ENCODE peak calls at places on chromosomes 12 and 14, in four cellular contexts. V, O, I and K are unnamed samples.

GRCh38 chr14:103123128-103123633 is at the start of gene TNFAIP2:
- DNase-seq in V (no peak), O (no peak), I (no peak), K (peak)

GRCh38 chr14:75661499-75661814 is 411 bp downstream of the TTLL5 start:
- DNase-seq in V (no peak), O (no peak), I (no peak), K (no peak)

GRCh38 chr14:102516531-102517411 is 7.2 kb upstream of the ANKRD9 start:
- DNase-seq in V (no peak), O (no peak), I (peak), K (no peak)

GRCh38 chr14:79136437-79137430 is 966.6 kb downstream of the NRXN3 start:
- DNase-seq in V (no peak), O (no peak), I (no peak), K (no peak)

GRCh38 chr12:102593128-102593527 is 112.8 kb upstream of the IGF1 start:
- DNase-seq in V (no peak), O (no peak), I (no peak), K (no peak)

GRCh38 chr14:76086636-76087035 is 65.1 kb upstream of the GPATCH2L start:
- DNase-seq in V (no peak), O (no peak), I (no peak), K (no peak)

GRCh38 chr14:69636051-69636639 is 24.7 kb downstream of the SUSD6 start:
- DNase-seq in V (no peak), O (no peak), I (no peak), K (no peak)

GRCh38 chr14:100972134-100972905 is 68.8 kb upstream of the RTL1 start:
- DNase-seq in V (no peak), O (no peak), I (no peak), K (no peak)

GRCh38 chr12:88416786-88417185 is 163.5 kb downstream of the KITLG start:
- DNase-seq in V (no peak), O (no peak), I (no peak), K (no peak)

GRCh38 chr12:101992091-101992490 is 69.7 kb downstream of the WASHC3 start:
- DNase-seq in V (no peak), O (peak), I (no peak), K (peak)

GRCh38 chr14:30375280-30375892 is 183.6 kb upstream of the G2E3 start:
- DNase-seq in V (peak), O (peak), I (peak), K (peak)

GRCh38 chr12:123057505-123058265 is 77.2 kb downstream of the ARL6IP4 start:
- DNase-seq in V (no peak), O (no peak), I (no peak), K (no peak)

GRCh38 chr12:13980548-13981295 is 680 bp downstream of the GRIN2B start:
- DNase-seq in V (no peak), O (no peak), I (no peak), K (no peak)

GRCh38 chr12:112025808-112026375 is 12.7 kb downstream of the ERP29 start:
- DNase-seq in V (no peak), O (peak), I (no peak), K (no peak)

GRCh38 chr14:76015668-76016067 is 30.1 kb downstream of the IFT43 start:
- DNase-seq in V (no peak), O (no peak), I (no peak), K (no peak)

GRCh38 chr12:5945071-5946008 is at the start of gene ANO2:
- DNase-seq in V (no peak), O (no peak), I (peak), K (no peak)

GRCh38 chr14:65444230-65444629 is 31.7 kb downstream of the FUT8 start:
- DNase-seq in V (no peak), O (no peak), I (no peak), K (no peak)

GRCh38 chr12:130577348-130577747 is 138.8 kb downstream of the RIMBP2 start:
- DNase-seq in V (no peak), O (no peak), I (no peak), K (no peak)

DNA sequence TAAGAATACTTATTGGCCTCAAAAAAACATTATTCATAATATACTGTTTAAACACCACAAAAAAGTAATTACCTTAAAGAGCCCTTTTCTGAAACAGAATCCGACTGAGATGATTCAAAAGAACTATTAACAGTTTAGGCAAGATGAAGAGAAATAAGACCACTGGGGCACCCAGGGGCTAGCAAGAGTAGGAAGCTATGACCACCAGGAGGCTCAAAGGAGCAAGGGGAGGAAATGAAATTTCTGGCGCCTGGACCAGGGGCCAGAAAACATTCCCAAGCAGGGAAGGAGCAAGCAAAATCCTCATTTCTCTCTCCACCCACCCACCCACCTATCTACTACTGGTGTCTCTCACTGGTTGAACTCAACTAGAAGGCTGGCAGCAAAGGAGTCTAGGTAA is 6.3 kb upstream of the DCAF4 start:
- DNase-seq in V (no peak), O (no peak), I (no peak), K (no peak)
- TF ChIP-seq CTCF in V (no peak), O (peak), I (no peak), K (no peak)

DNA sequence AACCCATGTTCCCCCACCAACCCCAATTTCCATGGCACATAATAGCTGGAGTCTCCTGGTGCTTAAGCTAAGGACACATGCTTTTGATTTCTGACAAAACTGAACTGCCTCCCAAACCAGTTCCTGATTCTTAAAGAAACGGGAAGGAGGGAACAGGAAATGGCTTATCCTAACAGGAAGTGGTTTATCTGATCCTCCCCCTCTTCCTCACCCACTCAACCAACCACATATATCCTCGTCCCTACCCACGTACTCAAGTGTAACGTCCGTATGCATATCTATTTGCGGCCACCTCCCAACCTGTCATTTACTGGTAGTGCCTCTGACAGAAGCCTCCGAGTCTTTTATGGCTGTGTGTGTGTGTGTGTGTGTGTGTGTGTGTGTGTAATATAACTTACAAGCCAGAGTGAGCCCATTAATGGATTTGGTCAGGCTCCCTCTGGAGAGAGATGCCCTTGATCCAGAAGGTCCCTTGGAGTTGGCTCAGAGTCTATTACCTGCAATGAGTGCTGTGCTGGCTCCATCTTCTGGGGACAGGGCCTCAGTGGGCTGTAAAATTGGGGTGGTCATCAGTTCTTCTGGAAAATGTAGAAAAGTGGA is 7.7 kb downstream of the DAZAP2 start:
- DNase-seq in V (no peak), O (peak), I (no peak), K (peak)
- H3K4me3 ChIP-seq in V (no peak), O (no peak), I (no peak), K (no peak)

DNA sequence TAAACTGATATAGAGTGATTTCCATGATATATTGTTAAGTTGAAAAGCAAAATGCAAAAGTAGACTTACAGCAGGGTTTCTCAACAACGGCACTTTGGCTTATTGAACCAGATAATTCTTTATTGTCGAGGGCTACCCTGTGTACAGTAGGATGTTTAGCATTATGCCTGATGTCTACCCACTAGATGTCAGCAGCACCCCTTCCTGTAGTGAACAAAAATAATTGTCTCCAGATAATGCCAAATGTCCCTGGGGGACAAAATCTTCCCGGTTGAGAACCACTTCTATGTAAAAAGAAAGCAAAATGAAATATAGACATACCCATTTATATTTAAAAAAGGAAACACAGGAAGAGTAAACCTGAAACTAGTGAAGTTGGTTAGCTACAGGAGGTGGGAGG is 32.4 kb downstream of the ABCD2 start:
- DNase-seq in V (no peak), O (peak), I (no peak), K (peak)
- TF ChIP-seq CTCF in V (no peak), O (peak), I (no peak), K (no peak)

GRCh38 chr14:82342596-82342995 is 808.9 kb upstream of the SEL1L start:
- DNase-seq in V (no peak), O (no peak), I (no peak), K (no peak)
- H3K4me3 ChIP-seq in V (no peak), O (no peak), I (no peak), K (no peak)

GRCh38 chr12:62123721-62124203 is 136.4 kb upstream of the USP15 start:
- DNase-seq in V (no peak), O (peak), I (peak), K (peak)
- TF ChIP-seq CTCF in V (no peak), O (peak), I (peak), K (peak)

GRCh38 chr12:31342314-31342713 is 16.4 kb upstream of the SINHCAF start:
- DNase-seq in V (no peak), O (no peak), I (no peak), K (no peak)
- H3K4me3 ChIP-seq in V (no peak), O (no peak), I (no peak), K (no peak)

GRCh38 chr12:31931796-31932715 is 27.2 kb upstream of the RESF1 start:
- DNase-seq in V (no peak), O (no peak), I (no peak), K (no peak)
- TF ChIP-seq CTCF in V (no peak), O (no peak), I (no peak), K (no peak)

GRCh38 chr12:94898388-94898787 is 105.1 kb downstream of the NDUFA12 start:
- DNase-seq in V (no peak), O (peak), I (no peak), K (peak)

GRCh38 chr12:94900496-94900895 is 103.0 kb downstream of the NDUFA12 start:
- DNase-seq in V (no peak), O (no peak), I (peak), K (no peak)
- H3K4me3 ChIP-seq in V (no peak), O (no peak), I (no peak), K (no peak)

GRCh38 chr12:12380949-12381593 is 24.2 kb downstream of the BORCS5 start:
- DNase-seq in V (no peak), O (no peak), I (no peak), K (no peak)

GRCh38 chr12:12376636-12377448 is 20.0 kb downstream of the BORCS5 start:
- DNase-seq in V (no peak), O (peak), I (peak), K (peak)

GRCh38 chr12:12384601-12385321 is 27.9 kb downstream of the BORCS5 start:
- DNase-seq in V (no peak), O (no peak), I (no peak), K (no peak)

GRCh38 chr12:12381982-12382381 is 25.1 kb downstream of the BORCS5 start:
- DNase-seq in V (no peak), O (no peak), I (no peak), K (no peak)

DNA sequence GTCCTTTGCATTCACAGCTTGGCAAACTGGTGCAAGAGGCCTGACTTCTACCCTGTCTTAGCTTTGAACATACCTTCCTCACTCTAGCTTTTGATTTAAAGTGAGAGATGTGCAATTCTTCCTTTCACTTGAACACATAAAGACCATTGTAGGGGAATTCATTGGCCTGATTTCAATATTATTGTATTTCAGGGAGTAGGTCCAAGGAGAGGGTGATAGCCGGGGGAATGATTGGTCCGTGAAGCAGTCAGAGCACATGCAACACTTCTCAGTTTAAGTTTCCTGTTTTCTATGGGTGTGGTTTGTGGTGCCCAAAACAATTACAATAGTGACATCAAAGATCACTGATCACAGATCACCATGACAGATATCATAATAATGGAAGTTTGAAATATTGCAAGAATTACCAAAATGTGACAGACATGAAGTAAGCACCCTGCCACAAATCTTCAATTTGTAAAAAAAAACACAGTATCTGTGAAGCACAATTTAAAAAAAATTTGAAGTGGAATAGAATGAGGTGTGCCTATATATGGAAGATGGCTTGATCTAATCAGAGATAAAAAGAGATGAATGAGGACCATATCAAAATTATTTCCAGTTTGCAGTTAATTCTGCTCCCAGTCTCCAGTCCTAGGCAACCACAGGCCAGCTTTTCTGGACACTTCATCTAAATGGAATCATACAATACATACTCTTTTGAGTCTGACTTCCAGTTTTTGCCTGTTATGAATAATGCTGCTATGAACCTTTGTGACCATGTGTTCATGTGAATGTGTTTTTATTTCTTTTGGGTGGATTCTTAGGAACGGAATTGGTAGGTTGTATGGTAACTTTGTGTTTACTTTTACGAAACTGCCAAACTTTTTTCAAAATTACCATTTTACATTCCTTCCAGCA is 23.2 kb downstream of the BORCS5 start:
- DNase-seq in V (no peak), O (no peak), I (no peak), K (peak)
- TF ChIP-seq CTCF in V (no peak), O (no peak), I (no peak), K (no peak)